ENCODE peak calls at places on chromosomes 13 and 19, in six cellular contexts. X is MM.1S, V is BE2C, M is fibroblast of mammary gland, W is cardiac fibroblast, K is transverse colon. R is an unnamed sample.

GRCh38 chr13:75365724-75366173 is 116.2 kb downstream of the TBC1D4 start:
- DNase-seq in X (no peak), V (no peak), M (peak), W (peak), K (no peak), R (peak)

GRCh38 chr13:57633141-57633949 is 1.8 kb downstream of the PCDH17 start:
- DNase-seq in X (no peak), V (no peak), M (no peak), W (peak), K (peak), R (no peak)

GRCh38 chr19:51721905-51722304 is 1.9 kb downstream of the HAS1 start:
- DNase-seq in X (no peak), V (no peak), M (no peak), W (no peak), K (no peak), R (no peak)

GRCh38 chr19:29953352-29954247 is 11.6 kb downstream of the URI1 start:
- DNase-seq in X (no peak), V (no peak), M (no peak), W (no peak), K (no peak), R (no peak)

GRCh38 chr13:74675185-74675584 is 541.0 kb upstream of the KLF12 start:
- DNase-seq in X (no peak), V (no peak), M (peak), W (peak), K (no peak), R (peak)

GRCh38 chr19:45952691-45953505 is 20.8 kb downstream of the NOVA2 start:
- DNase-seq in X (peak), V (no peak), M (peak), W (peak), K (peak), R (peak)

GRCh38 chr13:114328595-114328994 is 14.3 kb downstream of the CHAMP1 start:
- DNase-seq in X (no peak), V (no peak), M (no peak), W (no peak), K (no peak), R (no peak)

GRCh38 chr19:47446534-47447469 is 24.9 kb downstream of the SLC8A2 start:
- DNase-seq in X (no peak), V (peak), M (no peak), W (peak), K (peak), R (peak)

GRCh38 chr13:23672616-23673015 is 102.4 kb downstream of the TNFRSF19 start:
- DNase-seq in X (no peak), V (no peak), M (no peak), W (peak), K (no peak), R (no peak)

GRCh38 chr13:64910061-64910460 is 2320.1 kb downstream of the PCDH9 start:
- DNase-seq in X (no peak), V (no peak), M (no peak), W (no peak), K (no peak), R (no peak)

GRCh38 chr19:18401580-18402112 is 4.2 kb upstream of the LRRC25 start:
- DNase-seq in X (peak), V (no peak), M (peak), W (peak), K (peak), R (peak)

GRCh38 chr13:50715402-50716146 is 127.9 kb downstream of the DLEU7 start:
- DNase-seq in X (no peak), V (no peak), M (no peak), W (no peak), K (peak), R (no peak)

GRCh38 chr13:44191504-44192171 is 182.0 kb upstream of the SERP2 start:
- DNase-seq in X (no peak), V (peak), M (peak), W (peak), K (peak), R (peak)

GRCh38 chr13:106415971-106416370 is 119.5 kb downstream of the EFNB2 start:
- DNase-seq in X (no peak), V (no peak), M (no peak), W (no peak), K (no peak), R (peak)

GRCh38 chr13:22278336-22278929 is 607.6 kb downstream of the FGF9 start:
- DNase-seq in X (peak), V (no peak), M (peak), W (no peak), K (peak), R (no peak)
- TF ChIP-seq CTCF in X (peak), V (no peak), M (peak), W (no peak), K (peak), R (peak)

GRCh38 chr19:55157064-55157908 is at the start of gene TNNI3:
- DNase-seq in X (no peak), V (no peak), M (no peak), W (no peak), K (no peak), R (no peak)
- H3K4me3 ChIP-seq in X (no peak), V (peak), M (no peak), W (no peak), K (no peak), R (no peak)

DNA sequence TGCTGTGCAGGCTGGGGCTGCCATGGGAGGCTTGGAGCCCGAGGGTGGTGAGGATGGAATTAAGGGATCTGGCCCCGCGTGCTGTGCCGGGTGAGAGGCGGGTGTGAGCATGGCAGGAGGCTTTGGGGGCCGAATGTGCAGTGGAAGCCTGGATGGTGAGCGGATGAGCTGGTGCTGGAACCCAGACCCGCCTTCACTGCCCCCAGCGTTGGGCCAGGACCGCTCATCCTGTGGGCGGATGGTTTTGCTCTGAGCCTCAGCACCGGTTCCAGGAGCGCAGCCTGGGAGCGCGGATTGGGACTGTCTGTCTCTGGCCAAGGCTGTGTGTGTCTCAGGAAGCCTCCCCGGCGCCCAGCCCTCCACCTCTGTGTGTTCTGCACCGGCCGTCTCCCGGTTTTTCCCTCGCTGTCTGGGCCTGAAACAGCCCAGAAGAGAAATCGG is 16.7 kb downstream of the KDM4B start:
- DNase-seq in X (no peak), V (no peak), M (peak), W (no peak), K (no peak), R (no peak)
- TF ChIP-seq CTCF in X (no peak), V (no peak), M (no peak), W (no peak), K (no peak), R (no peak)

GRCh38 chr13:27796544-27797227 is 4.4 kb downstream of the GSX1 start:
- DNase-seq in X (no peak), V (no peak), M (no peak), W (no peak), K (no peak), R (no peak)
- H3K4me3 ChIP-seq in X (no peak), V (no peak), M (no peak), W (no peak), K (no peak), R (no peak)

GRCh38 chr19:16185925-16186234 is 670 bp downstream of the FAM32A start:
- DNase-seq in X (peak), V (peak), M (no peak), W (peak), K (no peak), R (peak)
- TF ChIP-seq CTCF in X (peak), V (no peak), M (peak), W (peak), K (no peak), R (peak)